ENCODE peak calls at places on chromosomes 6 and 20, in five cellular contexts. F is AG20443, P is NCI-H1417, I is mucosa of descending colon, R is ecto neural progenitor cell. C is an unnamed sample.

GRCh38 chr20:51860015-51860882 is 57.9 kb upstream of the SALL4 start:
- DNase-seq in F (peak), P (no peak), I (peak), R (no peak), C (no peak)

GRCh38 chr20:48098866-48099265 is 313.6 kb upstream of the SULF2 start:
- DNase-seq in F (no peak), P (no peak), I (no peak), R (no peak), C (no peak)

GRCh38 chr6:3887150-3887700 is 38.1 kb downstream of the FAM50B start:
- DNase-seq in F (peak), P (no peak), I (no peak), R (no peak), C (no peak)

GRCh38 chr6:15522427-15522826 is 140.4 kb downstream of the DTNBP1 start:
- DNase-seq in F (no peak), P (no peak), I (no peak), R (no peak), C (no peak)

GRCh38 chr6:70758883-70759282 is 91.2 kb downstream of the SMAP1 start:
- DNase-seq in F (no peak), P (no peak), I (no peak), R (no peak), C (no peak)

GRCh38 chr6:107418118-107418517 is 41.2 kb downstream of the PDSS2 start:
- DNase-seq in F (no peak), P (no peak), I (no peak), R (no peak), C (no peak)

GRCh38 chr6:119647309-119647708 is 297.7 kb upstream of the MAN1A1 start:
- DNase-seq in F (peak), P (no peak), I (no peak), R (no peak), C (no peak)

GRCh38 chr6:42030585-42031506 is 19.5 kb upstream of the TAF8 start:
- DNase-seq in F (no peak), P (no peak), I (no peak), R (no peak), C (no peak)

GRCh38 chr6:13724174-13724573 is 12.5 kb upstream of the RANBP9 start:
- DNase-seq in F (no peak), P (no peak), I (no peak), R (no peak), C (no peak)

GRCh38 chr6:53615633-53616449 is 49.7 kb downstream of the KLHL31 start:
- DNase-seq in F (peak), P (no peak), I (no peak), R (no peak), C (no peak)

GRCh38 chr6:44339763-44340625 is 2.5 kb upstream of the SPATS1 start:
- DNase-seq in F (no peak), P (no peak), I (no peak), R (no peak), C (no peak)

GRCh38 chr6:110950443-110950842 is 8.1 kb upstream of the GTF3C6 start:
- DNase-seq in F (no peak), P (no peak), I (no peak), R (no peak), C (no peak)

GRCh38 chr20:50048420-50049166 is 64.4 kb downstream of the UBE2V1 start:
- DNase-seq in F (peak), P (no peak), I (no peak), R (no peak), C (no peak)

GRCh38 chr20:19599200-19599599 is 158.9 kb upstream of the RIN2 start:
- DNase-seq in F (no peak), P (no peak), I (no peak), R (no peak), C (no peak)

GRCh38 chr6:115004204-115004603 is 661.4 kb upstream of the HS3ST5 start:
- DNase-seq in F (no peak), P (no peak), I (no peak), R (no peak), C (no peak)

GRCh38 chr20:58196402-58197184 is 31.9 kb downstream of the ANKRD60 start:
- DNase-seq in F (no peak), P (no peak), I (no peak), R (no peak), C (no peak)

GRCh38 chr20:51481311-51481997 is 61.1 kb downstream of the NFATC2 start:
- DNase-seq in F (no peak), P (no peak), I (no peak), R (no peak), C (no peak)

GRCh38 chr6:75396005-75396800 is 97.4 kb downstream of the FILIP1 start:
- DNase-seq in F (no peak), P (no peak), I (no peak), R (no peak), C (no peak)

GRCh38 chr6:57193177-57193576 is 21.1 kb downstream of the BAG2 start:
- DNase-seq in F (no peak), P (no peak), I (no peak), R (no peak), C (no peak)

GRCh38 chr20:61513124-61514017 is 261.3 kb downstream of the CDH4 start:
- DNase-seq in F (no peak), P (no peak), I (no peak), R (no peak), C (no peak)

GRCh38 chr20:40564997-40565680 is 123.9 kb downstream of the MAFB start:
- DNase-seq in F (peak), P (no peak), I (no peak), R (no peak), C (no peak)

GRCh38 chr20:48657426-48658197 is 170.2 kb downstream of the PREX1 start:
- DNase-seq in F (peak), P (peak), I (no peak), R (peak), C (peak)

GRCh38 chr6:13653296-13653695 is 38.2 kb downstream of the NOL7 start:
- DNase-seq in F (peak), P (no peak), I (no peak), R (no peak), C (no peak)

GRCh38 chr20:13821876-13822275 is 37.0 kb downstream of the NDUFAF5 start:
- DNase-seq in F (peak), P (no peak), I (no peak), R (no peak), C (no peak)